ENCODE peak calls at places on chromosomes 3 and 15, in seven cellular contexts. U, R, N, G, T, A and D are unnamed samples.

GRCh38 chr15:59194639-59195325 is 11.9 kb upstream of the LDHAL6B start:
- DNase-seq in U (no peak), R (no peak), N (no peak), G (no peak), T (no peak), A (no peak), D (no peak)

GRCh38 chr3:76941376-76941775 is 98.5 kb upstream of the ROBO2 start:
- DNase-seq in U (no peak), R (no peak), N (no peak), G (no peak), T (no peak), A (no peak), D (no peak)

GRCh38 chr3:84136425-84136824 is 822.4 kb upstream of the CADM2 start:
- DNase-seq in U (peak; percentile 44), R (no peak), N (no peak), G (no peak), T (no peak), A (no peak), D (no peak)

GRCh38 chr3:114035146-114035545 is 21.2 kb downstream of the CCDC191 start:
- DNase-seq in U (peak; percentile 33), R (no peak), N (no peak), G (no peak), T (no peak), A (peak; percentile 52), D (no peak)

GRCh38 chr15:51004103-51004536 is 90.6 kb downstream of the TNFAIP8L3 start:
- DNase-seq in U (peak; percentile 60), R (no peak), N (no peak), G (peak; percentile 32), T (no peak), A (peak; percentile 59), D (no peak)

GRCh38 chr15:40702077-40702476 is 7.1 kb downstream of the RAD51 start:
- DNase-seq in U (peak; percentile 37), R (no peak), N (no peak), G (no peak), T (no peak), A (peak; percentile 13), D (no peak)

GRCh38 chr3:132874701-132875100 is 152.5 kb upstream of the NPHP3 start:
- DNase-seq in U (no peak), R (no peak), N (no peak), G (no peak), T (no peak), A (no peak), D (no peak)

GRCh38 chr3:196641278-196642058 is 2.0 kb downstream of the NRROS start:
- DNase-seq in U (no peak), R (no peak), N (no peak), G (no peak), T (no peak), A (no peak), D (no peak)

GRCh38 chr15:31489801-31490646 is 163.4 kb downstream of the KLF13 start:
- DNase-seq in U (peak; percentile 76), R (no peak), N (peak; percentile 43), G (peak; percentile 38), T (peak; percentile 39), A (peak; percentile 75), D (peak; percentile 38)

GRCh38 chr3:8663177-8664061 is 18.8 kb upstream of the SSUH2 start:
- DNase-seq in U (peak; percentile 92), R (no peak), N (peak; percentile 63), G (peak; percentile 69), T (peak; percentile 71), A (peak; percentile 75), D (no peak)

GRCh38 chr3:144843099-144843498 is 871.5 kb downstream of the DIPK2A start:
- DNase-seq in U (no peak), R (no peak), N (no peak), G (no peak), T (no peak), A (peak; percentile 4), D (no peak)

DNA sequence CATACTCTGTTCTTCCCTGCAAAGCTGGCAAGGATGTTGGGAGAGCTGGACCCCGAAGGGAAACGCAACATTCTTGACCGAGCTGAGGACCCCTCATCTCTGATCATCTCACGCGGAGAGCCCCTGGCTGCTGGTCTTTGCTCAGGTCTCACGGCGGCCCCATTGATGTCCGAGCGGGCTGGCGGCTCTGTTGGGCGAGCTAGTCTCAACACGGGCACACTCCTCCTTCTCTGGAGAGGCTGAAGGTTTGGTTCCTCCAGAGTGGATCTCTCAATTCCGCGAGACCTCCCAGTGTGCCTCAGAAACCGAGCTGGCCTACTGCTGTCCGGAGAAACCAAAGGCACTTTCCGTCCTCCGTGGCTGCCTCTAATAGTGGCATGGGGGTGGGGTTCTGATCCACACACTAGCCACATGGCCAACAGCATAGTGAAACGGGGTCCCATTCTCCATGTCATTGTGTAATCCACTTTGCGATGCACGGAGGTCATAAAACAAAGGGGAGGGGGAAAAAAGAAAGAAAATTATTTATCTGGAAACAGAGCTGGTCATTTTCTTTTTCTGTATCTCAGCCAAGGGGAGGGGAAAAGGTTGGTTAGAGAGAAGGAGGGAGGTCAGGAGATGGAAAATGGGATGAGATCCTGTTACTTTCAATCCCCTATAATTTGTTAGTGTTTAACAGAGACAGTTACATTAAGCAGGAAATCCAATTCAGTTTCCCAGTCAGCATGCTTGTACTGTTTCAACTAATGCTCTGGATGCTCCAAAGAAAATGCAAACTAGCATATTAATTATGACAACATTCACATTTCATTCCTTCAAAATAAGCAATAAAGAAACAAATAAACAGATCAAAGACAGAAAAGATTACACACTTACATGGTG is 1.3 kb downstream of the CCDC80 start:
- DNase-seq in U (no peak), R (no peak), N (no peak), G (no peak), T (no peak), A (peak; percentile 89), D (no peak)
- H3K4me3 ChIP-seq in U (peak overlapping the region; percentile 66), R (no peak overlapping the region), N (no peak overlapping the region), G (no peak overlapping the region), T (peak overlapping the region; percentile 55), A (peak overlapping the region; percentile 99), D (peak overlapping the region; percentile 37)

GRCh38 chr3:187265461-187265955 is 26.0 kb downstream of the MASP1 start:
- DNase-seq in U (no peak), R (no peak), N (no peak), G (no peak), T (no peak), A (peak; percentile 32), D (no peak)
- TF ChIP-seq CTCF in U (no peak), R (no peak), N (no peak), G (no peak), T (no peak), A (no peak), D (no peak)

DNA sequence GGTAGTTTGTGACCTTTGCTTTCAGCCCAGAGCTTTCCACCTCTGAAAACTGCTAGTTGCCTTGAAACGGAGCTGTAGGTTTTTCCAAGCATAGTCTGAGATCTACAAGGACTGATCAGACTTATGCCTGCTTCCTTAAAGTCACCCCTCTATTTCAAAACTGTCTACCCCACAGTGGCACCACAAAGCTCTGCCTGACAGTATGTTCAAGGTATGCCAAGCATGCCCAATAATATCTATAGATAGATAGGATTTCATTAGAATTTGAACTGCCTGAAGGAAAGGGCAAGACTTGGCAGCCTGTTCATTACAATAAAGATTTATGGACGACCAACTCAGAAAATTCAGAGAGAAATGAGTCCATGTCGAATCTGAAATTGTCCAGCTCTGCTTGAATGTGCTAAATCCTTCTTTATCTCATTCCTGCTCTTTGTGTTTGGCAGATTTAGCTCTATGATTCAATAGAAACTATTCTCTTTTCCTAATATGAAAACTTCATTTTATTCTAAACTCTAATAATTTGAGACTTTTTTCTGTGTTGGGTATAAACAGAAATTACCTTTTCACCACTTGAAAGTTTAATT is 227.6 kb upstream of the TBC1D5 start:
- DNase-seq in U (no peak), R (no peak), N (no peak), G (no peak), T (no peak), A (no peak), D (no peak)
- H3K4me3 ChIP-seq in U (no peak overlapping the region), R (no peak overlapping the region), N (no peak overlapping the region), G (no peak overlapping the region), T (no peak overlapping the region), A (no peak overlapping the region), D (no peak overlapping the region)

DNA sequence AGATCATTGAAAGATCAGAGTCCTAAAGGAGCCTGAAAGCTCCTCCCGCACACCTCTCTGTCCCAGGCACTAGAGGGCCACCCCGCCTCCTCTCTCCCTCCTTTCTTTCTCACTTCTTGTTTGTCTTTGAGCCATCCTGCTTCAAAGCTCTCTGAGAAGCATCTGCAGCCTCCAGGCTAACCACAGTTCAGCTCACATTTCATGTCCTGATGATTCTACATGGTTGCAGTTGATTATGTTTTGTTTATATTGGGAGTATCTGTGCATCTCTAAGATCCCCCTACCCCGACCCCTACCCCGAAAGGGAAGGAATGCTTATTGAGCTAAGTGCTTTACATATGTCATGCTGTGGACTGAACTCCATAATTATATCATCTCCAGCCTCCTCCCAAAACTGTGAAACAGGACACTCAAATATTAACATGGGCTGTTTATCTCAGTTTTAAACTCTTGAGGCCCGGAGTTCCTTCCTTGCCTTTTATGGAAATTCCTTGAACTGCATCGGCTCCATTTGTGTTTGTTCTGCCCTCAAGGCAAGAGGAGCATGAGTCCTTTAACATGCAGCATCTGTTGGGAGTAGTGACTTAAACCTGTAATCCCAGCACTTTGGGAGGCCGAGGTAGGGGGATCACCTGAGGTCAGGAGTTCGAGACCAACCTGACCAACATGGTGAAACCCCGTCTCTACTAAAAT is 30.9 kb downstream of the MGLL start:
- DNase-seq in U (peak; percentile 69), R (no peak), N (peak; percentile 62), G (no peak), T (peak; percentile 97), A (peak; percentile 39), D (no peak)
- TF ChIP-seq CTCF in U (peak; percentile 54), R (no peak), N (peak; percentile 27), G (no peak), T (peak; percentile 45), A (peak; percentile 29), D (no peak)

DNA sequence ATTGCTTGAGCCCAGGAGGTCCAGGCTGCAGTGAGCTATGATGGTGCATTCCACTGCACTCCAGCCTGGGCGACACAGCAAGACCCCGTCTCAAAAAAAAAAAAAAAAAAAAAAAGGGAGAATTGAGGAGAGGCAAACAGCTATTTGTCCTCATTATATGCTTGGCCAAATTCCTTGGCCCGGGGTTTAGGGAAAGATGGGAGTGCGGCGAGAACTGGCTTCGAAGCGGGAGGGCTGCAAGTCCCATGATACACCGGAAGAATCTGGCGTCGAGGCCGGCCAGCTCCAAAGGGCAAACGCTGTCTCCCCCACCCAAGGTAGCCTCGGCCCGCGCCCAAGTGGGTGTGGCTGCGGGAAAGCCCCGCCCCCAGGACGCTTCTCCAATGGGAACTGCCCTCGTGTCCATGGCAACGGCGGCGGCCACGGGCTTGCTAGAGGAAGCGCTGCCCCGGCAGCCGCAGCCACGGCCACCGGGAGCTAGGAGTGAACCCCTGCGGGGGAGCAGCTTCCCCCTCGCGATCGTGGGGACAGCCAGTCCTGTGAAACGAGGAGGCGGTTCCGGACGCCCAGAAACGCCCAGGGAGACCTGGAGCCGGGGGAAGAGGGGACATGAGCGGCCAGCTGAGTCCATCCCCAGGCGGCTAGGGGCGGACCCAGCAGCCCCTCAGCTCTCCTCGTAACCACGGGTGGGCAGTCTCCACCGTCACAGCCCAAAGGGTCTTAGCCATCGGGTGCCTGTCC is at the start of gene TTLL13:
- DNase-seq in U (peak; percentile 75), R (peak; percentile 82), N (peak; percentile 97), G (peak; percentile 95), T (peak; percentile 50), A (peak; percentile 73), D (peak; percentile 94)
- H3K4me3 ChIP-seq in U (peak within 1 kb of the TSS; percentile 74), R (peak within 1 kb of the TSS; percentile 65), N (peak within 1 kb of the TSS; percentile 42), G (peak within 1 kb of the TSS; percentile 46), T (peak within 1 kb of the TSS; percentile 58), A (peak within 1 kb of the TSS; percentile 75), D (peak within 1 kb of the TSS; percentile 59)